ENCODE peak calls at places on chromosomes 7 and 10, in eight cellular contexts. One of them, this sample, is unnamed.

GRCh38 chr7:149310113-149310836 is 48.3 kb downstream of the ZNF783 start:
- DNase-seq in activated effector memory CD4-positive, alpha-beta T cell treated with anti-CD3 and anti-CD28 coated beads, Interleukin-2, amount 50 U/mL, for 16 hours: no peak
- DNase-seq in AML-193: peak; percentile 69
- DNase-seq in COR-L47: peak; percentile 27
- DNase-seq in stimulated activated CD8-positive, alpha-beta memory T cell treated with anti-CD3 and anti-CD28 coated beads, Interleukin-2, amount 100 ng/mL, for 48 hours: no peak
- DNase-seq in HCT116: peak; percentile 91
- DNase-seq in left colon: no peak
- DNase-seq in DMS53: peak; percentile 86
- DNase-seq in this sample: peak; percentile 39

GRCh38 chr7:503575-504111 is 16.0 kb downstream of the PDGFA start:
- DNase-seq in COR-L47: no peak
- DNase-seq in HCT116: no peak
- DNase-seq in left colon: peak; percentile 96
- DNase-seq in stimulated activated CD8-positive, alpha-beta memory T cell treated with anti-CD3 and anti-CD28 coated beads, Interleukin-2, amount 100 ng/mL, for 48 hours: no peak
- DNase-seq in DMS53: peak; percentile 96
- DNase-seq in activated effector memory CD4-positive, alpha-beta T cell treated with anti-CD3 and anti-CD28 coated beads, Interleukin-2, amount 50 U/mL, for 16 hours: no peak
- DNase-seq in AML-193: no peak
- DNase-seq in this sample: no peak

GRCh38 chr10:97975598-97975997 is 54.8 kb downstream of the CRTAC1 start:
- DNase-seq in stimulated activated CD8-positive, alpha-beta memory T cell treated with anti-CD3 and anti-CD28 coated beads, Interleukin-2, amount 100 ng/mL, for 48 hours: no peak
- DNase-seq in left colon: no peak
- DNase-seq in DMS53: no peak
- DNase-seq in AML-193: no peak
- DNase-seq in activated effector memory CD4-positive, alpha-beta T cell treated with anti-CD3 and anti-CD28 coated beads, Interleukin-2, amount 50 U/mL, for 16 hours: no peak
- DNase-seq in HCT116: no peak
- DNase-seq in COR-L47: no peak
- DNase-seq in this sample: no peak

GRCh38 chr7:39672176-39672575 is 48.8 kb downstream of the RALA start:
- DNase-seq in left colon: no peak
- DNase-seq in stimulated activated CD8-positive, alpha-beta memory T cell treated with anti-CD3 and anti-CD28 coated beads, Interleukin-2, amount 100 ng/mL, for 48 hours: no peak
- DNase-seq in activated effector memory CD4-positive, alpha-beta T cell treated with anti-CD3 and anti-CD28 coated beads, Interleukin-2, amount 50 U/mL, for 16 hours: no peak
- DNase-seq in COR-L47: no peak
- DNase-seq in HCT116: no peak
- DNase-seq in AML-193: no peak
- DNase-seq in DMS53: no peak
- DNase-seq in this sample: no peak

GRCh38 chr10:3494131-3494878 is 290.7 kb downstream of the KLF6 start:
- DNase-seq in left colon: no peak
- DNase-seq in AML-193: no peak
- DNase-seq in COR-L47: no peak
- DNase-seq in DMS53: no peak
- DNase-seq in activated effector memory CD4-positive, alpha-beta T cell treated with anti-CD3 and anti-CD28 coated beads, Interleukin-2, amount 50 U/mL, for 16 hours: no peak
- DNase-seq in stimulated activated CD8-positive, alpha-beta memory T cell treated with anti-CD3 and anti-CD28 coated beads, Interleukin-2, amount 100 ng/mL, for 48 hours: no peak
- DNase-seq in HCT116: no peak
- DNase-seq in this sample: no peak

GRCh38 chr7:69598081-69598486 is at the start of gene AUTS2:
- DNase-seq in COR-L47: peak; percentile 91
- DNase-seq in left colon: peak; percentile 65
- DNase-seq in stimulated activated CD8-positive, alpha-beta memory T cell treated with anti-CD3 and anti-CD28 coated beads, Interleukin-2, amount 100 ng/mL, for 48 hours: peak; percentile 16
- DNase-seq in AML-193: peak; percentile 74
- DNase-seq in DMS53: peak; percentile 95
- DNase-seq in activated effector memory CD4-positive, alpha-beta T cell treated with anti-CD3 and anti-CD28 coated beads, Interleukin-2, amount 50 U/mL, for 16 hours: peak; percentile 74
- DNase-seq in HCT116: no peak
- DNase-seq in this sample: no peak

GRCh38 chr7:29853072-29853471 is 46.8 kb downstream of the WIPF3 start:
- DNase-seq in AML-193: no peak
- DNase-seq in COR-L47: no peak
- DNase-seq in left colon: no peak
- DNase-seq in stimulated activated CD8-positive, alpha-beta memory T cell treated with anti-CD3 and anti-CD28 coated beads, Interleukin-2, amount 100 ng/mL, for 48 hours: no peak
- DNase-seq in HCT116: no peak
- DNase-seq in DMS53: peak; percentile 45
- DNase-seq in activated effector memory CD4-positive, alpha-beta T cell treated with anti-CD3 and anti-CD28 coated beads, Interleukin-2, amount 50 U/mL, for 16 hours: no peak
- DNase-seq in this sample: no peak

GRCh38 chr10:26380815-26381214 is 57.3 kb upstream of the APBB1IP start:
- DNase-seq in left colon: no peak
- DNase-seq in AML-193: no peak
- DNase-seq in HCT116: no peak
- DNase-seq in stimulated activated CD8-positive, alpha-beta memory T cell treated with anti-CD3 and anti-CD28 coated beads, Interleukin-2, amount 100 ng/mL, for 48 hours: no peak
- DNase-seq in activated effector memory CD4-positive, alpha-beta T cell treated with anti-CD3 and anti-CD28 coated beads, Interleukin-2, amount 50 U/mL, for 16 hours: no peak
- DNase-seq in COR-L47: no peak
- DNase-seq in DMS53: no peak
- DNase-seq in this sample: no peak

GRCh38 chr10:125788156-125789034 is 12.8 kb upstream of the MMP21 start:
- DNase-seq in COR-L47: no peak
- DNase-seq in stimulated activated CD8-positive, alpha-beta memory T cell treated with anti-CD3 and anti-CD28 coated beads, Interleukin-2, amount 100 ng/mL, for 48 hours: no peak
- DNase-seq in activated effector memory CD4-positive, alpha-beta T cell treated with anti-CD3 and anti-CD28 coated beads, Interleukin-2, amount 50 U/mL, for 16 hours: no peak
- DNase-seq in DMS53: peak; percentile 11
- DNase-seq in AML-193: no peak
- DNase-seq in HCT116: no peak
- DNase-seq in left colon: no peak
- DNase-seq in this sample: no peak